ENCODE peak calls at places on chromosomes 6 and 20, in seven cellular contexts. T, M, A, D, Z, C and W are unnamed samples.

GRCh38 chr20:48286571-48287551 is 501.6 kb upstream of the SULF2 start:
- ATAC-seq in T (no peak), M (no peak), A (no peak), D (peak), Z (no peak), C (peak), W (no peak)

GRCh38 chr6:90368601-90369000 is 72.0 kb upstream of the BACH2 start:
- ATAC-seq in T (no peak), M (no peak), A (no peak), D (no peak), Z (no peak), C (no peak), W (no peak)

GRCh38 chr6:112156694-112157093 is 69.3 kb downstream of the FAM229B start:
- ATAC-seq in T (no peak), M (no peak), A (no peak), D (no peak), Z (no peak), C (no peak), W (no peak)

GRCh38 chr6:16474834-16475781 is 236.7 kb downstream of the GMPR start:
- ATAC-seq in T (peak), M (peak), A (peak), D (no peak), Z (no peak), C (no peak), W (no peak)

GRCh38 chr6:17492350-17492749 is 99.0 kb downstream of the CAP2 start:
- ATAC-seq in T (no peak), M (no peak), A (no peak), D (no peak), Z (no peak), C (peak), W (no peak)

GRCh38 chr6:122799916-122800701 is 11.1 kb downstream of the SMPDL3A start:
- ATAC-seq in T (no peak), M (no peak), A (no peak), D (no peak), Z (peak), C (no peak), W (peak)

GRCh38 chr6:2770171-2770570 is 5.0 kb downstream of the WRNIP1 start:
- ATAC-seq in T (no peak), M (no peak), A (no peak), D (peak), Z (no peak), C (no peak), W (no peak)

GRCh38 chr6:169623975-169624374 is 77.9 kb downstream of the WDR27 start:
- ATAC-seq in T (no peak), M (no peak), A (no peak), D (no peak), Z (no peak), C (no peak), W (no peak)

GRCh38 chr6:167296293-167296690 is 5.2 kb downstream of the UNC93A start:
- ATAC-seq in T (no peak), M (no peak), A (no peak), D (no peak), Z (no peak), C (no peak), W (no peak)

GRCh38 chr6:149284904-149285303 is 32.6 kb upstream of the TAB2 start:
- ATAC-seq in T (peak), M (peak), A (peak), D (no peak), Z (no peak), C (no peak), W (peak)

GRCh38 chr20:44863661-44864060 is 21.8 kb upstream of the YWHAB start:
- ATAC-seq in T (no peak), M (no peak), A (no peak), D (peak), Z (no peak), C (no peak), W (no peak)

GRCh38 chr6:168132531-168133184 is 53.6 kb upstream of the FRMD1 start:
- ATAC-seq in T (no peak), M (no peak), A (no peak), D (peak), Z (peak), C (peak), W (peak)

GRCh38 chr6:108748959-108749358 is 99.3 kb upstream of the ARMC2 start:
- ATAC-seq in T (no peak), M (no peak), A (no peak), D (no peak), Z (no peak), C (no peak), W (no peak)